ENCODE peak calls at places on chromosome 14, in five cellular contexts. W is GM12878, Q is A549, L is SK-N-SH, P is Panc1. E is an unnamed sample.

GRCh38 chr14:29668201-29668600 is 259.4 kb downstream of the PRKD1 start:
- DNase-seq in W (no peak), Q (no peak), L (no peak), P (no peak), E (no peak)

GRCh38 chr14:61264699-61265098 is 16.4 kb downstream of the TMEM30B start:
- DNase-seq in W (no peak), Q (no peak), L (no peak), P (no peak), E (no peak)

GRCh38 chr14:54225457-54225856 is 171.3 kb upstream of the CDKN3 start:
- DNase-seq in W (no peak), Q (no peak), L (peak; percentile 39), P (no peak), E (no peak)

GRCh38 chr14:96626121-96626768 is 124.1 kb downstream of the PAPOLA start:
- DNase-seq in W (no peak), Q (no peak), L (no peak), P (no peak), E (no peak)

GRCh38 chr14:59347915-59348314 is 117.3 kb downstream of the GPR135 start:
- DNase-seq in W (no peak), Q (no peak), L (no peak), P (no peak), E (no peak)

GRCh38 chr14:106622200-106622745 is 1095.9 kb downstream of the TMEM121 start:
- DNase-seq in W (no peak), Q (no peak), L (no peak), P (no peak), E (no peak)

GRCh38 chr14:33475623-33476022 is 475.3 kb downstream of the EGLN3 start:
- DNase-seq in W (no peak), Q (peak; percentile 27), L (peak; percentile 56), P (peak; percentile 2), E (no peak)

GRCh38 chr14:38138581-38139138 is 69.0 kb upstream of the SSTR1 start:
- DNase-seq in W (no peak), Q (peak; percentile 2), L (no peak), P (no peak), E (no peak)

GRCh38 chr14:68578597-68578996 is 214.3 kb downstream of the ZFP36L1 start:
- DNase-seq in W (no peak), Q (no peak), L (no peak), P (no peak), E (no peak)

GRCh38 chr14:52563120-52563519 is 10.5 kb downstream of the GPR137C start:
- DNase-seq in W (no peak), Q (no peak), L (peak; percentile 7), P (no peak), E (no peak)

GRCh38 chr14:102863381-102863780 is 59.1 kb upstream of the AMN start:
- DNase-seq in W (no peak), Q (no peak), L (no peak), P (no peak), E (no peak)

GRCh38 chr14:102859911-102860310 is 62.6 kb upstream of the AMN start:
- DNase-seq in W (no peak), Q (no peak), L (no peak), P (no peak), E (no peak)

GRCh38 chr14:102857444-102857843 is 65.0 kb upstream of the AMN start:
- DNase-seq in W (no peak), Q (no peak), L (no peak), P (no peak), E (no peak)

GRCh38 chr14:102866982-102867761 is 55.3 kb upstream of the AMN start:
- DNase-seq in W (no peak), Q (no peak), L (no peak), P (no peak), E (no peak)

DNA sequence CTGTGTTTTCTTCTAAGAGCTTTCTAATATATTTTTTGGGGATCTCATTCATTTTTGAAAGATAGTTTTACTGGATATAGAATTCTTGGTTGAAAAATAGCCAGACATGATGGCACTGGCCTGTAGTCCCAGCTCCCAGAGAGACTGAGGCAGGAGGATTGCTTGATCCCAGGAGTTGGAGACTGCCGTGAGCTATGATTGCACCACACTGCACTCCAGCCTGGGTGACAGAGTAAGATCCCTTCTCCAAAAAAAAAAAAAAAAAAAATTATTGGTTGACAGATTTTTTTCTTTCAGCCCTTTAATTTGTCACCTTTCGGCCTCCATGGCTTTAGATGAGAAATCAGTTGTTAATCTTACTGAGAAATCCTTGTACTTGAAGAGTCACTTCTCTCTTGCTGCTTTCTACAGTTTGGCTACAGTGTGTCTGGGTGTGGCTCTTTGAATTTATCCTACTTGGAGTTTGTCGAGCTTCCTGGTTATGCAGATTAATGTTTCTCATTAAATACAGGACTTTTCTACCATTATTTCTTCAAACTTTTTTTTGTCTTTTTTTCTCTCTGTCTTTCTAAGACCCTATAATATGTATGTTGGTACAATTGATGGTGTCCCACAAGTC is 60.2 kb upstream of the AMN start:
- DNase-seq in W (no peak), Q (no peak), L (no peak), P (no peak), E (no peak)
- TF ChIP-seq REST in W (no peak), Q (no peak), L (no peak), P (no peak), E (no peak)

GRCh38 chr14:48937796-48938195 is 648.4 kb downstream of the RPS29 start:
- DNase-seq in W (no peak), Q (no peak), L (peak; percentile 1), P (no peak), E (no peak)

GRCh38 chr14:48936352-48936751 is 649.8 kb downstream of the RPS29 start:
- DNase-seq in W (no peak), Q (no peak), L (peak; percentile 0), P (no peak), E (no peak)

GRCh38 chr14:48936881-48937280 is 649.3 kb downstream of the RPS29 start:
- DNase-seq in W (no peak), Q (no peak), L (no peak), P (no peak), E (no peak)
- H3K4me1 ChIP-seq in W (no peaks in the 10 kb centered on the region), Q (no peaks in the 10 kb centered on the region), L (no peaks in the 10 kb centered on the region), P (no peaks in the 10 kb centered on the region), E (no peaks in the 10 kb centered on the region)

GRCh38 chr14:50039734-50040400 is 76.5 kb downstream of the VCPKMT start:
- DNase-seq in W (no peak), Q (peak; percentile 38), L (no peak), P (no peak), E (no peak)
- TF ChIP-seq REST in W (no peak), Q (no peak), L (no peak), P (no peak), E (no peak)

GRCh38 chr14:22534547-22534946 is 54.5 kb downstream of the DAD1 start:
- DNase-seq in W (no peak), Q (no peak), L (no peak), P (no peak), E (no peak)
- H3K4me1 ChIP-seq in W (peaks cover 89% of the 10 kb centered on the region), Q (peaks cover 14% of the 10 kb centered on the region), L (no peaks in the 10 kb centered on the region), P (no peaks in the 10 kb centered on the region), E (peaks cover 16% of the 10 kb centered on the region)

GRCh38 chr14:56216631-56217379 is 98.6 kb downstream of the PELI2 start:
- DNase-seq in W (no peak), Q (no peak), L (no peak), P (no peak), E (no peak)
- TF ChIP-seq REST in W (no peak), Q (no peak), L (no peak), P (no peak), E (no peak)

E was measured in HCT116.